ENCODE peak calls at places on chromosomes 12 and 14, in eight cellular contexts. V is tibial artery, H is suprapubic skin, G is K562, U is Panc1, J is ovary, Z is upper lobe of left lung, C is uterus. A is an unnamed sample.

GRCh38 chr14:96053600-96054381 is 14.6 kb downstream of the C14orf132 start:
- DNase-seq in V (peak; percentile 89), H (no peak), G (no peak), U (no peak), J (no peak), Z (no peak), C (peak; percentile 93), A (no peak)

GRCh38 chr14:25436906-25437305 is 387.0 kb upstream of the STXBP6 start:
- DNase-seq in V (no peak), H (no peak), G (no peak), U (no peak), J (no peak), Z (no peak), C (no peak), A (no peak)

GRCh38 chr12:4037747-4038312 is 164.6 kb upstream of the PARP11 start:
- DNase-seq in V (peak; percentile 48), H (no peak), G (peak; percentile 8), U (no peak), J (peak; percentile 43), Z (no peak), C (peak; percentile 62), A (no peak)

GRCh38 chr12:25894759-25895158 is 63.7 kb upstream of the RASSF8 start:
- DNase-seq in V (no peak), H (no peak), G (no peak), U (no peak), J (no peak), Z (no peak), C (no peak), A (no peak)

GRCh38 chr12:116370004-116370404 is 92.5 kb upstream of the MED13L start:
- DNase-seq in V (no peak), H (no peak), G (no peak), U (no peak), J (no peak), Z (no peak), C (no peak), A (no peak)

GRCh38 chr12:130878193-130879185 is 6.6 kb downstream of the RAN start:
- DNase-seq in V (no peak), H (no peak), G (peak; percentile 25), U (no peak), J (no peak), Z (peak; percentile 21), C (no peak), A (no peak)

GRCh38 chr14:64787619-64788018 is 83.4 kb downstream of the PLEKHG3 start:
- DNase-seq in V (no peak), H (no peak), G (no peak), U (no peak), J (no peak), Z (no peak), C (no peak), A (no peak)

GRCh38 chr12:13942826-13943225 is 38.6 kb downstream of the GRIN2B start:
- DNase-seq in V (no peak), H (no peak), G (no peak), U (no peak), J (no peak), Z (no peak), C (no peak), A (no peak)

GRCh38 chr12:106161491-106161890 is 22.7 kb upstream of the NUAK1 start:
- DNase-seq in V (no peak), H (no peak), G (no peak), U (no peak), J (no peak), Z (no peak), C (no peak), A (no peak)

GRCh38 chr12:57299514-57300016 is 48.6 kb upstream of the STAC3 start:
- DNase-seq in V (no peak), H (no peak), G (no peak), U (no peak), J (no peak), Z (no peak), C (no peak), A (no peak)

GRCh38 chr12:105331805-105332251 is 1.3 kb downstream of the C12orf75 start:
- DNase-seq in V (no peak), H (no peak), G (no peak), U (no peak), J (no peak), Z (no peak), C (no peak), A (no peak)

GRCh38 chr14:97196336-97196735 is 399.2 kb downstream of the VRK1 start:
- DNase-seq in V (no peak), H (no peak), G (no peak), U (no peak), J (no peak), Z (no peak), C (no peak), A (no peak)

GRCh38 chr12:47032644-47033043 is 46.8 kb upstream of the PCED1B start:
- DNase-seq in V (no peak), H (no peak), G (no peak), U (no peak), J (no peak), Z (no peak), C (no peak), A (no peak)

GRCh38 chr14:21382886-21383847 is 652 bp downstream of the SUPT16H start:
- DNase-seq in V (peak; percentile 31), H (no peak), G (peak; percentile 49), U (no peak), J (peak; percentile 47), Z (no peak), C (peak; percentile 28), A (no peak)

GRCh38 chr12:56358836-56359532 is 923 bp downstream of the STAT2 start:
- DNase-seq in V (no peak), H (no peak), G (no peak), U (no peak), J (no peak), Z (no peak), C (no peak), A (no peak)

GRCh38 chr14:94388027-94388895 is at the start of gene SERPINA1:
- DNase-seq in V (no peak), H (no peak), G (no peak), U (no peak), J (no peak), Z (peak; percentile 73), C (no peak), A (no peak)

GRCh38 chr12:98422809-98423208 is 92.6 kb upstream of the TMPO start:
- DNase-seq in V (no peak), H (no peak), G (no peak), U (no peak), J (no peak), Z (no peak), C (no peak), A (no peak)

GRCh38 chr12:111692575-111693210 is 6.8 kb downstream of the ACAD10 start:
- DNase-seq in V (no peak), H (no peak), G (peak; percentile 33), U (no peak), J (no peak), Z (no peak), C (no peak), A (no peak)
- TF ChIP-seq CTCF in V (no peak), H (no peak), G (peak; percentile 64), U (peak; percentile 63), J (no peak), Z (no peak), C (no peak), A (peak; percentile 19)

DNA sequence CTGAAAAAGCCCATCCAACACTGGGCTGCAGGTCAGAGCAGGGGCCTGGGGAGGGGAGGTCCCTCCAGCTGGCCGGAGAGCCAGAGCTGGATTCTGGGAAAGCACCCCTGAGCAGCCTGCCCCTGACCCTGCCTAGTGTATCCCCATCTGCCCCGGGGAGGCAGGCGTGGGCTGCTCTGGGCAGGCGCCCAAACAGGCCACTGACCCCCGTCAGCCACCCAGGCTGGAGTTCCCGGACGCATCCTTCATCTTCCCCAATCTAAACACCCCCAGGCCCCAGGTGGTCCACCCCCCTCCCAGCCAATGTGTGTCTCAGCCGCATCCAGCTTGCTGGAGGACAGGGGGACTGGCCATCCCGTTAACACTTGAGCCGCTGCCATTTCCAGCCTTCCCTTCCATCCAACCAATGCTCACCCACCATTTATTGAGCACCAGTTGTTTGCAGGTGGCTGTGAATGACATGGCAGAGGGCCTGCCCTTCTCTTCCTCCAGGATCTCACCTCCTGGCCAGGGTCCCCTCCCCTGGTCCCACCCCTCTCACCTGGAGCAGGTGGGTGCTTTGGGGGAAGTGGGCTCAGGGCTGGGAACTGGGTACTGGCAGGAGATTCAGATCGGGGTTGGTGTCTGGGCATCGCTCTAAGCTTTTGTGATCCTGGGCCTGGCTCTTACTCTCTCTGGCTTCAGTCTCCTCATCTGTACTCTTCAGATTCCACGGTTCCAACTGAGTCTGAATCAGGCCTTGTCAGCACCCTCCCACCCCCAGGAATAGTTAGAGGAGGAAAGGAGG is 743 bp upstream of the DTX1 start:
- DNase-seq in V (no peak), H (no peak), G (no peak), U (no peak), J (no peak), Z (peak; percentile 73), C (no peak), A (no peak)
- H3K4me1 ChIP-seq in V (peaks cover 12% of the 10 kb centered on the region), H (peaks cover 13% of the 10 kb centered on the region), G (no peaks in the 10 kb centered on the region), U (no peaks in the 10 kb centered on the region), J (peaks cover 2% of the 10 kb centered on the region), Z (peaks cover 8% of the 10 kb centered on the region), C (peaks cover 11% of the 10 kb centered on the region), A (no peaks in the 10 kb centered on the region)

DNA sequence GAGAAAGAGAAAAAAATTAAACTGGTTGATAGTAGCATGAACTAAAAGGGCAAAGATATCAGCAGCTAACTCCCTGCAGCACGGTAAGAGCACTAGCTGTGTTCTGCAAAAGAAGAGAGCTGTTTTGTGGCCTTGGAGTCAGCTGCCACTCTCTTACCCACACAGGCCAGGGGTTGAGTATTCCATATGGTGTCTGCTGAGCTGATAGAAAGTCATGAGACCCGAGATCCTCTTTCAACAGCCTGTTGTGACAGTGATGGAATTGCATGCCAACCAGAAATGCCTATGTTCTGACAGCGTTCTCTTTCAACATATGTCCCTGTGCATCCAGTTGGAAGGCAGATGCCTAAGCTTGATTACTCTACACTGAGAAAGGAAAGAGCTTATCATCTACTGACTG is 39.9 kb downstream of the TMTC1 start:
- DNase-seq in V (no peak), H (no peak), G (no peak), U (no peak), J (no peak), Z (no peak), C (no peak), A (peak; percentile 42)
- H3K27ac ChIP-seq in V (peak overlapping the region; percentile 51), H (no peak overlapping the region), G (no peak overlapping the region), U (no peak overlapping the region), J (no peak overlapping the region), Z (no peak overlapping the region), C (no peak overlapping the region), A (peak overlapping the region; percentile 1)

DNA sequence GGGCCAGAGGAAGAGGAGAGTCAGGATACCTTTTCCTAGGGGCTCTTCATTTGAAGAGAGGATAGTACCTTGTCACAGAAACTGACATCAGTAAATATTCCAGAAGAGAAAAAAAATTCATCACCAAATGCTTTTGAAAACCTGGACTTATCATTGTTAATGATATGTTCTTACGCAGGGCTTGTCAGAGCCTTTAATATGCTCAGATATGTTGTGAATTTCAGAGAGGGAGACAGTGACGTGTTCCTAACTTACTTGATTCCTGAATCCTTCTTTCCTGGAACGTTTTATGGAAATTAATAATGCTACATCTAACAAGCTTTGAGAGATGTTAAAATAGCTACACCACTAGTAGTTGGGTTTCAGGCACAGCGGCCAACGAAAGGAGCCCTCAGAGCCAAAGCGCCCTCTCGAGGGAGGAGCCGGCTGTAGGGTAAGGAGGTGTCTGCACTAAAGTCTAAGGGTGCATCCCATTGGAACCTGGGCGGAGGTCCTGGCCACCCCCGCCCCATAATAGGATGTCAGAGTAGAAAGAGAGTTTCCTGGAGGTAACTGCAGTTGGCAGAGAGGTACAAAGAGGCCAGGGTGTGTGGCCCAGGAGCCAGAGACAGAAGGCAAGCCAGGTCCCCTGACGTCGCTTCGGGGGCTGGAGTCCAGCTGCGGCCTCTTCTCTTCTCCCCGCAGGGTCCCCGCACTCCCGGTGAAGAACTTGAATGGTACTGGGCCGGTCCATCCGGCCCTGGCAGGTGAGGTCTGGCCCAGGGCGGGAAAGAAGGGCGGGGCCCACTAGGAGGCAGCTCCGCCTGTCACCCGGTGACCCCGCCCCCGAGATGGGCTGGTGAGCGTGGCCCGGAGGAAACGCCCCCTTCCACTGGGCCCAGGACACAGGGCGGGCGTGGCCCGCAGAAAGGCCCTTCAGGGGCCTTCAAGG is 36.2 kb downstream of the DTX1 start:
- DNase-seq in V (no peak), H (no peak), G (peak; percentile 95), U (no peak), J (no peak), Z (peak; percentile 87), C (no peak), A (no peak)
- TF ChIP-seq CTCF in V (no peak), H (no peak), G (peak; percentile 55), U (no peak), J (no peak), Z (no peak), C (no peak), A (peak; percentile 62)